ENCODE peak calls at places on chromosomes 2 and 18, in ten cellular contexts. N, U, I, W, A, O, M, E, S and X are unnamed samples.

GRCh38 chr2:127594116-127594591 is 51.8 kb upstream of the GPR17 start:
- DNase-seq in O (no peak), M (no peak), I (no peak), N (no peak), U (no peak), E (no peak), S (no peak), A (peak), W (no peak), X (no peak)

GRCh38 chr2:74037379-74037860 is 52.7 kb downstream of the TET3 start:
- DNase-seq in A (no peak), O (peak), M (peak), I (peak), N (peak), U (no peak), S (no peak), E (no peak), W (peak), X (no peak)

GRCh38 chr18:74994502-74995403 is 214.2 kb downstream of the PTGR3 start:
- DNase-seq in I (peak), O (no peak), M (no peak), N (no peak), S (no peak), E (no peak), W (peak), A (no peak), U (no peak), X (peak)

GRCh38 chr2:164881524-164881923 is 39.9 kb upstream of the COBLL1 start:
- DNase-seq in W (no peak), N (no peak), M (no peak), U (no peak), I (no peak), S (no peak), A (no peak), E (no peak), O (no peak), X (no peak)

GRCh38 chr18:48825101-48825745 is 125.5 kb downstream of the SMAD7 start:
- DNase-seq in N (peak), W (peak), I (peak), U (no peak), S (no peak), M (no peak), O (no peak), E (peak), A (peak), X (no peak)

GRCh38 chr2:112541315-112542122 is 746 bp upstream of the POLR1B start:
- DNase-seq in O (peak), U (peak), S (no peak), M (peak), A (peak), N (no peak), W (peak), I (no peak), E (peak), X (peak)

GRCh38 chr2:121282800-121283382 is 2.1 kb downstream of the TFCP2L1 start:
- DNase-seq in M (no peak), W (no peak), A (peak), O (no peak), S (no peak), I (no peak), N (no peak), E (no peak), U (no peak), X (no peak)

GRCh38 chr18:76620326-76620813 is 125.3 kb upstream of the ZNF516 start:
- DNase-seq in W (peak), M (no peak), I (peak), O (peak), E (peak), S (peak), U (peak), N (peak), A (peak), X (peak)

GRCh38 chr2:99680946-99681345 is 191.1 kb upstream of the REV1 start:
- DNase-seq in N (no peak), A (no peak), I (peak), M (no peak), W (peak), O (no peak), U (no peak), S (no peak), E (peak), X (no peak)

GRCh38 chr2:185802926-185803325 is 64.3 kb downstream of the FSIP2 start:
- DNase-seq in O (no peak), A (no peak), N (no peak), W (no peak), S (no peak), U (no peak), M (no peak), I (no peak), E (no peak), X (no peak)

GRCh38 chr2:29532451-29532850 is 388.9 kb downstream of the ALK start:
- DNase-seq in O (no peak), I (peak), U (no peak), A (no peak), S (no peak), W (peak), E (no peak), M (no peak), N (no peak), X (no peak)

GRCh38 chr2:144356402-144356801 is 163.5 kb downstream of the ZEB2 start:
- DNase-seq in O (no peak), E (no peak), W (no peak), A (no peak), I (peak), U (no peak), S (no peak), M (no peak), N (no peak), X (no peak)

GRCh38 chr2:67394734-67395133 is 2.4 kb upstream of the ETAA1 start:
- DNase-seq in U (no peak), E (peak), A (no peak), N (no peak), M (no peak), S (no peak), I (peak), O (no peak), W (peak), X (no peak)

GRCh38 chr2:163690896-163691295 is 44.9 kb downstream of the FIGN start:
- DNase-seq in M (no peak), N (no peak), O (no peak), I (no peak), U (no peak), S (no peak), E (no peak), W (no peak), A (no peak), X (no peak)

GRCh38 chr2:231010201-231010730 is 14.3 kb downstream of the SPATA3 start:
- DNase-seq in U (no peak), S (no peak), W (no peak), O (no peak), A (no peak), I (no peak), E (no peak), M (no peak), N (no peak), X (no peak)

GRCh38 chr2:133026536-133027177 is 356.7 kb upstream of the LYPD1 start:
- DNase-seq in W (no peak), U (no peak), N (no peak), M (peak), I (no peak), A (no peak), E (no peak), S (no peak), O (no peak), X (no peak)

GRCh38 chr18:23908827-23909226 is 105.7 kb upstream of the TTC39C start:
- DNase-seq in M (no peak), S (no peak), U (no peak), O (peak), E (no peak), W (no peak), N (no peak), I (no peak), A (no peak), X (no peak)

GRCh38 chr2:181858600-181858999 is 32.9 kb upstream of the ITPRID2 start:
- DNase-seq in W (no peak), E (no peak), I (no peak), M (no peak), S (no peak), A (no peak), U (no peak), O (no peak), N (no peak), X (no peak)

GRCh38 chr2:191582355-191582754 is 95.6 kb upstream of the NABP1 start:
- DNase-seq in O (no peak), S (no peak), M (no peak), E (peak), N (no peak), U (no peak), I (peak), A (no peak), W (peak), X (no peak)

GRCh38 chr2:1837458-1837857 is 93.1 kb upstream of the PXDN start:
- DNase-seq in E (no peak), M (no peak), U (no peak), W (no peak), O (no peak), I (no peak), A (no peak), S (no peak), N (no peak), X (no peak)

GRCh38 chr2:65654496-65654895 is 222.1 kb upstream of the SPRED2 start:
- DNase-seq in W (no peak), E (no peak), M (no peak), A (no peak), I (no peak), S (no peak), U (no peak), O (no peak), N (no peak), X (no peak)

GRCh38 chr18:79896746-79897145 is 54.7 kb downstream of the SLC66A2 start:
- DNase-seq in S (no peak), I (no peak), E (no peak), N (no peak), A (no peak), O (no peak), U (no peak), M (no peak), W (no peak), X (no peak)

GRCh38 chr2:149733936-149734685 is 146.5 kb upstream of the MMADHC start:
- DNase-seq in W (peak), A (no peak), U (no peak), O (no peak), S (no peak), I (peak), E (peak), N (no peak), M (no peak), X (no peak)

GRCh38 chr2:19632327-19633040 is 269.3 kb downstream of the TTC32 start:
- DNase-seq in S (no peak), M (no peak), O (no peak), E (no peak), W (peak), N (no peak), A (no peak), U (no peak), I (no peak), X (no peak)

GRCh38 chr2:6480514-6480913 is 385.2 kb downstream of the CMPK2 start:
- DNase-seq in U (no peak), I (no peak), O (no peak), N (no peak), W (no peak), E (no peak), M (no peak), A (no peak), S (no peak), X (no peak)

GRCh38 chr2:20143263-20143662 is 81.7 kb downstream of the SDC1 start:
- DNase-seq in O (no peak), M (no peak), W (peak), A (no peak), N (no peak), U (no peak), E (peak), I (peak), S (no peak), X (no peak)

GRCh38 chr2:163990088-163990487 is 254.3 kb upstream of the FIGN start:
- DNase-seq in W (no peak), I (no peak), S (no peak), N (no peak), E (no peak), M (no peak), A (no peak), O (no peak), U (no peak), X (no peak)

GRCh38 chr2:64888591-64889309 is 100.4 kb upstream of the SLC1A4 start:
- DNase-seq in U (no peak), S (no peak), E (peak), M (no peak), W (peak), I (peak), N (no peak), A (peak), O (no peak), X (no peak)

GRCh38 chr2:71895320-71896161 is 252.1 kb downstream of the CYP26B1 start:
- DNase-seq in I (no peak), M (no peak), U (no peak), N (no peak), E (no peak), O (no peak), W (no peak), A (peak), S (peak), X (no peak)

GRCh38 chr2:11784747-11785610 is 38.5 kb downstream of the LPIN1 start:
- DNase-seq in M (peak), N (peak), O (no peak), E (peak), U (peak), A (peak), I (peak), S (no peak), W (peak), X (peak)

GRCh38 chr2:70552501-70553333 is 909 bp downstream of the TGFA start:
- DNase-seq in U (no peak), W (peak), S (no peak), M (peak), N (no peak), E (no peak), A (no peak), O (peak), I (no peak), X (peak)

GRCh38 chr2:84797271-84797670 is 83.6 kb downstream of the TRABD2A start:
- DNase-seq in N (no peak), A (no peak), U (no peak), S (no peak), O (no peak), I (no peak), W (no peak), M (no peak), E (no peak), X (no peak)

GRCh38 chr2:55268907-55269611 is at the start of gene MTIF2:
- DNase-seq in I (peak), E (peak), W (peak), U (peak), A (peak), N (peak), O (peak), M (peak), S (peak), X (peak)

GRCh38 chr2:38301340-38301968 is 75.6 kb downstream of the ATL2 start:
- DNase-seq in U (no peak), A (no peak), O (peak), S (no peak), E (no peak), M (no peak), W (no peak), N (no peak), I (no peak), X (peak)

GRCh38 chr18:46199515-46200147 is 95.4 kb downstream of the HAUS1 start:
- DNase-seq in S (no peak), I (peak), N (peak), O (no peak), E (peak), W (peak), M (no peak), U (no peak), A (no peak), X (no peak)

GRCh38 chr2:191319181-191319580 is 74.0 kb downstream of the MYO1B start:
- DNase-seq in O (no peak), I (peak), U (no peak), E (peak), M (no peak), N (no peak), A (no peak), S (no peak), W (peak), X (no peak)

GRCh38 chr2:120013569-120014223 is 819 bp downstream of the EPB41L5 start:
- DNase-seq in A (no peak), S (no peak), M (peak), U (no peak), I (no peak), O (no peak), W (peak), E (no peak), N (no peak), X (peak)

GRCh38 chr2:126643431-126643830 is 12.5 kb upstream of the GYPC start:
- DNase-seq in M (no peak), N (no peak), U (no peak), I (no peak), W (no peak), S (no peak), A (peak), O (no peak), E (no peak), X (no peak)

GRCh38 chr2:28343184-28343942 is 49.3 kb upstream of the FOSL2 start:
- DNase-seq in E (no peak), A (no peak), S (no peak), W (peak), N (no peak), U (no peak), I (no peak), O (no peak), M (no peak), X (no peak)

GRCh38 chr2:218367415-218368149 is 10.9 kb downstream of the CATIP start:
- DNase-seq in W (peak), A (peak), E (no peak), M (no peak), U (no peak), S (peak), O (peak), N (no peak), I (peak), X (peak)
- TF ChIP-seq CTCF in W (no peak), A (no peak), E (no peak), M (no peak), U (no peak), S (peak), O (no peak), N (no peak), I (no peak), X (no peak)

GRCh38 chr2:160278889-160279196 is 78.8 kb upstream of the ITGB6 start:
- DNase-seq in M (no peak), N (no peak), U (no peak), S (no peak), O (no peak), E (peak), W (peak), I (no peak), A (no peak), X (no peak)
- TF ChIP-seq CTCF in M (peak), N (peak), U (no peak), S (peak), O (no peak), E (peak), W (peak), I (peak), A (no peak), X (no peak)

DNA sequence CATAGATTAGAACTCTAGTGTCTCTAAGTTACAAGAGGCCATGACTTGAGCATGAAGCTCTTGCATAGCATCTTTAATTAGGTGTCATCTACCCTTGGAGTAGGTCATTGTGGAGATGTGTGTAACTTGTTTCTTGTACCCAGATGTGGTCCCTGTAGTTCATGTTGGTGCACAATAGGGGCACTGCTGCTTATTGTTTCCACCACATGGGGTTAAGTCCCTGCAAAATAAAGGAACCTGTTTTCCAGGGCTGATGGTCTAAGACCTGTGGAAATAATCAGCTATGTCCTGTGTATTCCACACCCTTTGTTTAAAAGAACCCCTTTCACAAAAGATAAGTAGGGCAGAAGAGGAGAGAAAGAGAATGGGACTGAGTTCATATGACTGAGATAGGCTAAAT is 28.6 kb downstream of the ASXL3 start:
- DNase-seq in M (no peak), A (no peak), W (no peak), E (no peak), N (no peak), I (no peak), S (no peak), U (no peak), O (no peak), X (no peak)
- TF ChIP-seq CTCF in M (peak), A (no peak), W (no peak), E (no peak), N (no peak), I (no peak), S (no peak), U (no peak), O (no peak), X (no peak)

DNA sequence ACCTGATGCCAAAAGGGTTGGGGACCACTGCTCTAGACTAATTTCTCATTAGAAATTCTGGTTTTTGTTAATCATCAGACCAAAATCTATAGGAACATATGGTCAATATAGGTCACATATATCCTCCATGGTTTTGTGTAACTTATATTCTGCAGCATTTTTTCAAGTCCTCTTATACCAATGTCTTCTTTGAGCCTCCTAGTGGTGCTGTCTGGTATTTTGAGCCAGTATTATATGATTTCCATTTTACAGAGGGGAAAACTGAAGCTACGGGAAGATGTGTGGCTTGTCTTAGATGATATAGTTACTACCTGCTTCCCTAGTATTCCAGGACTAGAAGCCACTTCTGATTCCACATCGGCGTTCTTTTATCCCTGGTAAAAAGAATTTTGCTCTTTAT is 13.8 kb downstream of the MAPK4 start:
- DNase-seq in W (no peak), N (no peak), U (no peak), M (no peak), A (no peak), S (no peak), O (no peak), E (no peak), I (no peak), X (no peak)
- TF ChIP-seq CTCF in W (no peak), N (no peak), U (no peak), M (peak), A (no peak), S (no peak), O (peak), E (peak), I (peak), X (no peak)

DNA sequence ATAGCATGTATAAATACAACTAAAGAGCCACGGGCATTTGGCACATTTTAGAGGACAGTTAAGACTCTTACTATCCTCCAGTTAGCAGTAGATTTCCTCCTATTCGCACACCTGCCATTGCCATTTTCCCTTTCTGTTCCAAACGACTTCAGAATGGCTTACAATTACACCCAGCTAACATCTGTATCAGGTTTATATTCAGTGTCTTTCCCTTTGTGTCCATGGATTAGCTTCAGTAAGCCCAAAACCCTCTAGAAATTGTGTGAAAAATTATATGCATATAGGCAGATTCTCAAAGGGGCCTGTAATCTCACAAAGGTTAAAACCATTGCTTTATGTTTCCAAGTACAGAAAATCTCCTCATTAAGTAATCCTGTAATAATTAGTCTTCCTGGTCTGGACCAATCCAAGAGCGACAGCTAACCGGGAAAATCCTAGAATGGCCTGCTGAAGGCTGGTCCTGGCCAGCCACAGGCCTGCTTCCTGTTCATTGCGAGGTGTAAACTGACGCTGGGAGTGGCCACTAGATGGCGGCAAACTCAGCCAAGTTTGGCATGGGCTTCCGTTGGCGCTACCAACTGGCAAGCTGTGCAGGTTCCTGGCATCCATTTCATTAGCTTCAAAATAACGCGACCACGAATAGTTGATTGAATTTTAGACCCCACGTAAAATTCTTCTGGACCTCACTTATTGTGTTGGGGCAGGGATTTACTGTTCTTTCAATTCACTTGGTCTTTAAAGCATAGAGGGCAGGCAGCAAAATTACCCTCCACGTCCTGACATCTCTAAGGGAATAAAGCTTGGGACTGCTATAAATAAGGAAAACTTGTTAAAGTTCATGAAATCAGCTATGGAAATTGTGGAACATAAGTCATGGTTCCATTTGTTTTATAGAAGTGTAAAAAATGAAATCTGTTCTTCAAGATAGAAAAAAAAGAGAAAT is 17.1 kb downstream of the ARHGAP25 start:
- DNase-seq in O (peak), N (peak), W (peak), A (peak), U (peak), M (peak), E (peak), S (peak), I (peak), X (peak)
- TF ChIP-seq CTCF in O (peak), N (peak), W (peak), A (peak), U (peak), M (peak), E (peak), S (peak), I (peak), X (peak)